ENCODE peak calls at places on chromosomes 3 and 15, in seven cellular contexts. J, E, O, Q, H, X and P are unnamed samples.

GRCh38 chr3:64063207-64063981 is 40.1 kb upstream of the PSMD6 start:
- DNase-seq in H (no peak), X (no peak), E (no peak), Q (no peak), O (no peak), J (no peak), P (no peak)

GRCh38 chr3:106103383-106103782 is 234.6 kb upstream of the CBLB start:
- DNase-seq in H (no peak), E (no peak), X (no peak), Q (no peak), O (no peak), J (no peak), P (no peak)

GRCh38 chr3:64295594-64295993 is 70.3 kb upstream of the PRICKLE2 start:
- DNase-seq in E (no peak), X (no peak), J (peak), Q (no peak), H (no peak), O (no peak), P (no peak)

GRCh38 chr3:169923831-169924230 is 12.5 kb downstream of the SAMD7 start:
- DNase-seq in E (no peak), H (no peak), O (no peak), X (no peak), J (no peak), Q (no peak), P (no peak)

GRCh38 chr3:14267976-14268375 is 89.4 kb downstream of the LSM3 start:
- DNase-seq in X (no peak), E (peak), Q (no peak), J (no peak), O (no peak), H (no peak), P (no peak)

GRCh38 chr3:143311096-143311495 is 191.5 kb downstream of the CHST2 start:
- DNase-seq in X (no peak), Q (no peak), H (no peak), E (no peak), O (no peak), J (no peak), P (no peak)

GRCh38 chr3:12974819-12975218 is 98.4 kb downstream of the IQSEC1 start:
- DNase-seq in E (peak), O (no peak), X (no peak), H (no peak), Q (no peak), J (no peak), P (peak)

GRCh38 chr3:34185301-34185700 is 386.9 kb downstream of the PDCD6IP start:
- DNase-seq in X (no peak), O (no peak), E (no peak), H (no peak), J (no peak), Q (no peak), P (no peak)

GRCh38 chr3:124625084-124625483 is 105.2 kb upstream of the UMPS start:
- DNase-seq in J (no peak), E (no peak), O (no peak), X (no peak), Q (no peak), H (no peak), P (no peak)

GRCh38 chr3:113914646-113915045 is 33.2 kb upstream of the ZDHHC23 start:
- DNase-seq in E (no peak), H (no peak), Q (no peak), X (no peak), O (no peak), J (no peak), P (no peak)

GRCh38 chr15:43525131-43525530 is 7.7 kb downstream of the MAP1A start:
- DNase-seq in Q (no peak), H (no peak), E (no peak), X (no peak), J (no peak), O (no peak), P (no peak)

GRCh38 chr3:157107037-157107436 is 52.9 kb downstream of the CCNL1 start:
- DNase-seq in J (no peak), Q (no peak), X (no peak), H (no peak), E (no peak), O (no peak), P (no peak)

GRCh38 chr3:100269410-100270217 is 8.8 kb downstream of the TBC1D23 start:
- DNase-seq in X (no peak), E (no peak), H (no peak), O (no peak), Q (no peak), J (no peak), P (no peak)

GRCh38 chr15:99729920-99730319 is 3.3 kb downstream of the LYSMD4 start:
- DNase-seq in Q (no peak), J (no peak), X (no peak), H (peak), E (no peak), O (no peak), P (peak)

GRCh38 chr3:177753498-177754155 is 556.3 kb upstream of the TBL1XR1 start:
- DNase-seq in Q (no peak), X (no peak), H (peak), J (peak), E (peak), O (no peak), P (peak)

GRCh38 chr15:35289029-35289617 is 204.0 kb upstream of the NANOGP8 start:
- DNase-seq in X (no peak), E (no peak), H (no peak), Q (peak), J (no peak), O (no peak), P (no peak)

GRCh38 chr15:35547775-35548364 is 1.9 kb upstream of the DPH6 start:
- DNase-seq in Q (no peak), E (no peak), O (no peak), X (no peak), H (no peak), J (no peak), P (no peak)

GRCh38 chr15:79378394-79379158 is 53.6 kb upstream of the MINAR1 start:
- DNase-seq in E (no peak), O (no peak), Q (no peak), J (no peak), H (no peak), X (no peak), P (no peak)

GRCh38 chr3:38585791-38586420 is 63.6 kb downstream of the SCN5A start:
- DNase-seq in Q (no peak), E (peak), X (no peak), J (peak), H (no peak), O (no peak), P (peak)

GRCh38 chr3:49456417-49456816 is 13.7 kb upstream of the DAG1 start:
- DNase-seq in J (no peak), H (no peak), Q (no peak), O (no peak), X (no peak), E (no peak), P (no peak)

GRCh38 chr15:71182522-71182921 is 67.3 kb downstream of the THSD4 start:
- DNase-seq in O (no peak), Q (no peak), H (no peak), X (no peak), J (no peak), E (no peak), P (no peak)

GRCh38 chr15:62416535-62416934 is 251.4 kb upstream of the C2CD4B start:
- DNase-seq in O (no peak), J (no peak), X (no peak), E (no peak), H (no peak), Q (no peak), P (no peak)

GRCh38 chr15:63763476-63764123 is 70.1 kb downstream of the HERC1 start:
- DNase-seq in H (no peak), X (no peak), J (no peak), Q (no peak), O (no peak), E (no peak), P (no peak)

GRCh38 chr15:88401972-88402656 is 65.1 kb downstream of the MRPL46 start:
- DNase-seq in J (peak), E (no peak), O (no peak), H (no peak), X (no peak), Q (no peak), P (peak)

GRCh38 chr15:26073430-26074333 is 210.6 kb upstream of the ATP10A start:
- DNase-seq in X (no peak), O (no peak), H (no peak), E (no peak), J (no peak), Q (no peak), P (no peak)

GRCh38 chr15:91891788-91892187 is 38.3 kb downstream of the SLCO3A1 start:
- DNase-seq in Q (no peak), H (no peak), J (no peak), E (no peak), O (no peak), X (no peak), P (peak)

GRCh38 chr3:59517448-59517847 is 467.6 kb upstream of the CFAP20DC start:
- DNase-seq in E (no peak), X (no peak), O (no peak), J (no peak), Q (no peak), H (no peak), P (no peak)

GRCh38 chr3:21446027-21446426 is 305.0 kb downstream of the ZNF385D start:
- DNase-seq in E (no peak), O (no peak), J (no peak), H (no peak), Q (no peak), X (no peak), P (no peak)

GRCh38 chr15:40446144-40446543 is 5.4 kb downstream of the BAHD1 start:
- DNase-seq in H (no peak), E (no peak), J (no peak), Q (no peak), O (no peak), X (no peak), P (no peak)

GRCh38 chr3:188257384-188257961 is 103.5 kb downstream of the LPP start:
- DNase-seq in J (no peak), O (no peak), Q (no peak), H (no peak), E (no peak), X (no peak), P (no peak)
- H3K27ac ChIP-seq in J (peak), O (peak), Q (no peak), H (no peak), E (peak), X (peak), P (peak)

GRCh38 chr15:85837881-85838280 is 43.2 kb upstream of the KLHL25 start:
- DNase-seq in E (no peak), H (no peak), X (no peak), Q (no peak), J (peak), O (no peak), P (no peak)
- TF ChIP-seq POLR2A in E (no peak), H (no peak), X (no peak), Q (no peak), J (peak), O (no peak), P (no peak)

DNA sequence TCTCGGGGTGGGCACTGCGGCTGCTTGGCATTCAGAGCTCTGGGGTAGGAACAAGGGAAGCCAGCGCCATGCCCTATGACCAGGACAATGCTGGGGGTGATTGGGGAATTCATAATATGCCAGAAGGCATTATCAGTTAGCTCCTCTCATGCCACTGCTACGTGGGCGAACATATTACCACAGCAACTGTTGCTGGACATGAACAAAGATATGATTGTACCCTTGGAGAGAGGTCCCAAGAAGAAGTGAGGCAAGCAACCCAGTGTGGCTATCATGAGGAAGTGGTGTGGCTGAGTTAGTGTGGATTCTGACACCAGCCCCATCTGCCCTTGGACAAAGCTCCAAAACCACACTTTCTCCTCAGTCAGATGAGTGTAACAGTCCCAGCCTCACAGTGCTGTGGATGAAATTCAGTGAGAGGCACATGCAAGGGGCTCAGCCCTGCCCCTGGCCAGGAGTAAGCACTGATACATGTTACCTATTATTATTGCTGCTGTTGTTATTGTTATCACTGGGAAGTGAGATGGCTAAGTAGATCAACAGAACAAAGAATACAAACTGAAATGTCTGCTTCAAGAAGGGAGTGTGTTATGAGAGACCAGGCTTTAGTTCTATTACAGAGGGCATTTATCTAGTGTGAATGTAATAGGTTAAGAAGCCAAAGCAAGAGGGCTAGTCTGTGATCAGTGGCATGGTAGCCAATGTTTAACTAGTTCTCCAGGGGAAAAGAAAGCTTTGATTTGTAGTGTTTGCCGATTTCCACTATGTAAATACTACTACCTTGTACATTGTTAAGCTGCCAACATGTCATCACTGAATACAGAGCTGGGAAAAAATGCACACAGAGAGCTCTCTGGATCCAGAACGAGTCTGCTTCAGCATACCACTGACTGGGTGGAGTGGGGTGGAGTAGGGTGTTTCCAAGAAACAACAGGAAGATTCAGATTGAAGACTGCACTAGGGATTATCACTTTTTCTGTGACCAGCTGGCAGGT is 222.3 kb upstream of the EIF1B start:
- DNase-seq in J (peak), X (no peak), H (no peak), E (no peak), O (peak), Q (peak), P (no peak)
- H3K27ac ChIP-seq in J (no peak), X (no peak), H (no peak), E (no peak), O (peak), Q (peak), P (no peak)

DNA sequence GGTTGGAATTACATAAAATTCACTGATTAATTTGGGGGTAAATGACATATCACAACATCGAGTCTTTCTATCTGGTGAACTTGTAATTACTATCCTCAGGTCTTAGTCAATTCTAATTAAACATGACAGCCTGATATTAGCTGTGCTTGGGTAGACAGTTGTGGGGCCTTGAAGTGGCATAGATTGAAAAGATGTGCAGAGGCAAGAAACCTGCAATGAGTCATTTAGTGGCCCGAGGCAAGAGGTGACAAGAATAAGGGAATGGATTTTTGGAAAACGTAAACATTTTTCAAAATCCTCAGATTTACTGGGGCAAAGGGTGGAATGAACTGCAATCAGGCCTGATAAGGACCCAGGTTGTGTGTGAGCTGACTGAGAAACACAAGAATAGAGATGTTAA is 29.5 kb upstream of the ULK4 start:
- DNase-seq in J (no peak), E (no peak), Q (no peak), O (no peak), X (no peak), H (no peak), P (no peak)
- TF ChIP-seq POLR2A in J (no peak), E (no peak), Q (no peak), O (no peak), X (no peak), H (no peak), P (no peak)

DNA sequence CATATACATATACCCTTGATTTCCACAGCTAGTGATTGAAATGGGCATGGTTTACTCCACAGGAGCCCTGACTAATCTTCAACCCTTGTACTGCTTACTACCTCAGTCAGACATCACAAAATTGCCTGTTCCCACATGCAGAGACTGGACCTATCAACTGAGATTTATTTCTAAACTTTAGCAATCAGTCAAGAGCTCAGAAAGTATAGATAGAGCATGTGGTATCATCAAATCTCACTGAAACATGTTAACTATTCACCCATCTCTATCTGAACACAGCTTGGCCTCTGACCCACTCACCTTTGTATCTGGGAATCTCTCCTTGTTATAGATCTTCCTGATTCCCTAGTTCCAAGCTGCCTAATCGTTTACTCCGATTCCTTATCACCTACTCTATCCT is 14.6 kb downstream of the ADAM10 start:
- DNase-seq in X (no peak), E (no peak), H (no peak), Q (no peak), J (no peak), O (no peak), P (no peak)
- H3K27ac ChIP-seq in X (no peak), E (no peak), H (no peak), Q (no peak), J (no peak), O (no peak), P (no peak)

DNA sequence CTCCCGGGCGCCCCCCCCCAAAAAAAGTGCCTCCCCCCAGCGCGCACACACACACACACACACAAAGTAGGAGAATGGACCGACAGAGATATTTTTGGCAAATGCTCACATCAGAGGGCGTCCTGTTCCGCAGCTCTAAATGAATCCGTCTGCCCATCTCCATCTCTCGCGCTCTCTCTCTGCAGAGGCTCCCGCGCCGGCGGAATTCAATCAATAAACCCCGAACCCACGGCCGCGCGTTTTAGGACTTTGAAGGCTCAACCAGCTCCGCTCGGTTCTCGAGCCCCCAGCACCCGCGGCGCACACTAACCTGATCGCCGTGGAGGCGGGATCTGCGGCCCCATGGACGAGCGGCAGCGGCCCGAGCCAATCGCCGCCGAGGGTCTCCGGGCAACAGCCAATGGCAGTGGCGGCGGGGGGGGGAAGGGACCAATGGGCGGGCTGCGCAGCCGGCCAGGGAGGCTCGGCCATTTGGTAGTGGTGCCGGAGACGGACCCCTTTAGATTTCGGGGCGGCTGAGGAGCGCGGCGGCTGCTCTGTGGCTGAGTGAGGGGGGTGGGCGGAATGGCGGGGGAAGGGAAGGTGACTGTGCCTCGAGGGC is at the start of gene ANP32A:
- DNase-seq in J (peak), E (peak), O (peak), X (peak), H (peak), Q (peak), P (peak)
- TF ChIP-seq POLR2A in J (peak), E (no peak), O (peak), X (peak), H (peak), Q (no peak), P (no peak)

DNA sequence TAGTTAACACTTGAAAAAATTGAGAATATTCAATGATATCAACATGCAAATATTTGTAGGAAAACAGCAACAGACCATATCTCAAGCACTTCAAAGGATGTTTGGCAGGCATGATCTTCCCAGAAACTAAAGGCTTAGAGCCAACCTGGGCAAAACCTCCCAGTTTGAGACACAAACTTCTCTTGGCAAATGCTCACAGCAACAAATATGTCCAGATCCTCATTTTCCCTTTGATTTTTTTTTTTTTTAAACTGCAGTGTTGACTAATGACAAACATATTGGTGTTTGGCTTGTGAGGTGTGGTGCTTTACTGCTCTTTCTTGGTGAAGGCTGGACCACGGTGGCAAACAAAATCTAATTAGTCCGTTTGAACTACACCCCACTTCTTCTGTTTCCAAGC is 87.2 kb downstream of the EBLN2 start:
- DNase-seq in O (peak), J (no peak), X (no peak), H (no peak), Q (peak), E (no peak), P (no peak)
- H3K27ac ChIP-seq in O (no peak), J (no peak), X (no peak), H (no peak), Q (no peak), E (peak), P (peak)

DNA sequence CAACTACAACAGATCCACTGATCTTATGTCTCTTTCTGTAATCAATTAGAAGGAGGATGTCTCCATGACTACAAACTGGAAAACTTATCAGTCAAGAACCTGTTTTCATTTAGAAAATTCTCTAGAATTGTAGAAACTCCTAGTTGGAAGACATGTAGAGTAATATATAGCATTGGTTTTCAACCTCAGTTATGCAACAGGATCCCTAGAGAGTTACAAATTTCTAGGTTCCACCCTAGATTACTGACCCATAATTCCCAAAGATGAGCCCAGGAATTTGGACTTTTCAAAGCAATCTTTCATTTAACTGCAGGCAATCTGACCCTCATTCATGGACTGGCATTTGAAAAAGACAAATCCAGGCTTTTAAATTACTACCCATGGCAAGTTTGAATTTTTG is 116.9 kb upstream of the RAP2B start:
- DNase-seq in J (no peak), E (no peak), O (no peak), X (no peak), H (no peak), Q (no peak), P (no peak)
- TF ChIP-seq POLR2A in J (no peak), E (no peak), O (no peak), X (no peak), H (no peak), Q (no peak), P (no peak)

DNA sequence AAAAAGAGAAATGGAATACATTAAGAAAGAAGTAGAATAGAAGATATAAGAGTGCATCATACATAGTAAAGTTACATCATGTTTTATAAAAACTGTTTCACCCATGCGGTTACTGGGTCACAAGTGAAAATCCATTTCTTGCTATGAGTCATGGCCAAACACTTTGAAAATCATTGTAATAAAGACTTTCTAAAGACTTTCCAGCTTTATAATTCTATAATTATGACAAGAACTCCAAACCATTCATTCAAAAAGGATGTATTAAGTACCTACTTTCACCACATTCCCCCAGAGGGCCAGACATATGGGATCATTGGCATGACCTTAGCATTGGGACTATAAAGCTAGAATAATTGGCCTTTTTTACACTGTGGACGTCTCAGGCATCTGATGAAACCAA is 3.2 kb upstream of the SKIC8 start:
- DNase-seq in E (no peak), Q (no peak), J (no peak), O (no peak), H (no peak), X (no peak), P (no peak)
- H3K27ac ChIP-seq in E (no peak), Q (no peak), J (no peak), O (no peak), H (no peak), X (no peak), P (no peak)